ENCODE peak calls at places on chromosomes 1 and 21, in four cellular contexts. Q, Z, D and G are unnamed samples.
A peak's percentile ranks its signal among the peaks of the same experiment; 100 is the strongest.

GRCh38 chr1:187999973-188000372 is 1171.2 kb downstream of the PLA2G4A start:
- DNase-seq in Q (no peak), D (no peak), Z (no peak), G (peak; percentile 10)

GRCh38 chr21:34148826-34149558 is 75.6 kb downstream of the MRPS6 start:
- DNase-seq in D (no peak), Z (no peak), Q (no peak), G (no peak)

GRCh38 chr1:47703981-47704596 is 266.2 kb downstream of the FOXD2 start:
- DNase-seq in Z (peak; percentile 60), Q (peak; percentile 15), D (no peak), G (no peak)

GRCh38 chr1:15883326-15883725 is 35.8 kb downstream of the SPEN start:
- DNase-seq in D (no peak), Q (no peak), Z (no peak), G (no peak)

GRCh38 chr1:185603158-185603557 is 131.0 kb upstream of the HMCN1 start:
- DNase-seq in D (no peak), Q (no peak), Z (no peak), G (no peak)

GRCh38 chr21:46554431-46555224 is 50.3 kb downstream of the S100B start:
- DNase-seq in Z (no peak), Q (no peak), D (no peak), G (no peak)

GRCh38 chr1:203913045-203913444 is 51.6 kb downstream of the SNRPE start:
- DNase-seq in Z (no peak), D (no peak), Q (no peak), G (no peak)

GRCh38 chr1:29555043-29555620 is 318.8 kb downstream of the PTPRU start:
- DNase-seq in D (no peak), Z (no peak), Q (no peak), G (no peak)

GRCh38 chr1:167273027-167273800 is 52.5 kb downstream of the POU2F1 start:
- DNase-seq in Q (no peak), D (peak; percentile 24), Z (peak; percentile 90), G (peak; percentile 86)

GRCh38 chr1:119737040-119737682 is 25.4 kb downstream of the PHGDH start:
- DNase-seq in Z (no peak), Q (no peak), D (no peak), G (peak; percentile 86)

GRCh38 chr1:207300970-207301369 is 20.5 kb upstream of the CD55 start:
- DNase-seq in D (no peak), Z (no peak), Q (no peak), G (no peak)

GRCh38 chr1:154970631-154971340 is at the start of gene SHC1:
- DNase-seq in Z (peak; percentile 94), D (peak; percentile 83), Q (peak; percentile 94), G (peak; percentile 87)

GRCh38 chr1:221712776-221713431 is 29.0 kb downstream of the DUSP10 start:
- DNase-seq in D (no peak), Z (no peak), Q (no peak), G (no peak)

GRCh38 chr1:155062702-155063411 is 683 bp upstream of the EFNA4 start:
- DNase-seq in Q (peak; percentile 76), Z (no peak), D (no peak), G (peak; percentile 60)

GRCh38 chr1:54569339-54569738 is 21.3 kb downstream of the ACOT11 start:
- DNase-seq in Q (no peak), Z (peak; percentile 57), D (peak; percentile 67), G (peak; percentile 49)

GRCh38 chr1:111131693-111132092 is 8.2 kb downstream of the DRAM2 start:
- DNase-seq in Z (no peak), D (no peak), Q (no peak), G (no peak)

GRCh38 chr1:155254714-155255242 is 505 bp downstream of the ENTREP3 start:
- DNase-seq in Z (no peak), D (no peak), Q (no peak), G (no peak)

GRCh38 chr1:42721926-42722325 is 18.1 kb downstream of the CLDN19 start:
- DNase-seq in Z (no peak), D (no peak), Q (no peak), G (no peak)

GRCh38 chr1:165545974-165546373 is 2.2 kb downstream of the LRRC52 start:
- DNase-seq in D (no peak), Q (no peak), Z (no peak), G (no peak)

GRCh38 chr1:168947039-168947438 is 159.5 kb upstream of the ATP1B1 start:
- DNase-seq in D (no peak), Z (no peak), Q (no peak), G (no peak)

GRCh38 chr1:154418062-154418897 is 13.1 kb downstream of the IL6R start:
- DNase-seq in Q (peak; percentile 82), Z (no peak), D (no peak), G (no peak)